ENCODE peak calls at places on chromosomes 5 and 9, in six cellular contexts. D, V, M, T, U and L are unnamed samples.

GRCh38 chr9:124697326-124698200 is 73.5 kb downstream of the NR6A1 start:
- DNase-seq in U (no peak), D (no peak), V (no peak), T (no peak), M (no peak), L (no peak)

GRCh38 chr5:14809369-14810144 is 62.0 kb downstream of the ANKH start:
- DNase-seq in V (peak), D (peak), U (peak), T (peak), M (no peak), L (peak)

GRCh38 chr5:89397096-89397495 is 514.1 kb upstream of the MEF2C start:
- DNase-seq in V (peak), M (no peak), U (no peak), T (no peak), D (no peak), L (no peak)

GRCh38 chr9:108618906-108619550 is 236.8 kb downstream of the ACTL7B start:
- DNase-seq in D (no peak), V (no peak), M (no peak), T (no peak), U (no peak), L (peak)

GRCh38 chr5:53448851-53449250 is 31.6 kb upstream of the FST start:
- DNase-seq in V (no peak), T (no peak), D (no peak), U (no peak), M (no peak), L (no peak)

GRCh38 chr5:170248172-170248571 is 15.4 kb downstream of the C5orf58 start:
- DNase-seq in M (no peak), T (no peak), D (no peak), V (no peak), U (no peak), L (no peak)

GRCh38 chr5:92147792-92148191 is 764.7 kb upstream of the ARRDC3 start:
- DNase-seq in M (no peak), D (no peak), U (no peak), T (no peak), V (no peak), L (no peak)

GRCh38 chr5:43997647-43998251 is 391.5 kb downstream of the FGF10 start:
- DNase-seq in V (peak), D (peak), M (no peak), U (no peak), T (no peak), L (peak)

GRCh38 chr9:127130661-127131538 is 8.5 kb upstream of the ANGPTL2 start:
- DNase-seq in T (peak), V (no peak), M (no peak), U (no peak), D (no peak), L (peak)

GRCh38 chr5:124660229-124661093 is 86.0 kb downstream of the ZNF608 start:
- DNase-seq in U (no peak), V (peak), M (no peak), D (no peak), T (no peak), L (peak)

GRCh38 chr5:173570321-173571090 is 45.9 kb downstream of the BOD1 start:
- DNase-seq in M (no peak), V (no peak), D (no peak), U (no peak), T (no peak), L (no peak)

GRCh38 chr9:112380771-112381181 is 868 bp downstream of the HSDL2 start:
- DNase-seq in D (no peak), U (no peak), M (no peak), T (no peak), V (no peak), L (no peak)

GRCh38 chr9:134662143-134662876 is 20.7 kb downstream of the COL5A1 start:
- DNase-seq in U (no peak), M (no peak), T (peak), D (no peak), V (no peak), L (peak)

GRCh38 chr5:59685131-59685530 is 208.4 kb downstream of the PDE4D start:
- DNase-seq in D (no peak), M (no peak), V (no peak), T (no peak), U (no peak), L (no peak)

GRCh38 chr9:35910613-35911488 is 1.6 kb downstream of the SPAAR start:
- DNase-seq in D (peak), V (peak), U (no peak), M (no peak), T (peak), L (peak)

GRCh38 chr9:129761293-129761900 is 8.6 kb upstream of the PTGES start:
- DNase-seq in D (no peak), T (peak), M (no peak), U (no peak), V (no peak), L (no peak)

GRCh38 chr5:125401724-125402622 is 655.5 kb upstream of the ZNF608 start:
- DNase-seq in M (no peak), T (peak), U (no peak), V (peak), D (no peak), L (no peak)

GRCh38 chr5:27093296-27093695 is 54.9 kb upstream of the CDH9 start:
- DNase-seq in D (no peak), V (no peak), U (no peak), M (no peak), T (no peak), L (no peak)

GRCh38 chr5:177994561-177995190 is 1.4 kb downstream of the PROP1 start:
- DNase-seq in M (no peak), T (no peak), D (no peak), U (no peak), V (no peak), L (no peak)

GRCh38 chr5:67416133-67416937 is 219.7 kb upstream of the CD180 start:
- DNase-seq in D (no peak), M (no peak), T (no peak), V (no peak), U (no peak), L (no peak)

GRCh38 chr9:15146121-15146820 is 160.7 kb downstream of the TTC39B start:
- DNase-seq in M (no peak), D (no peak), T (no peak), U (no peak), V (no peak), L (no peak)

GRCh38 chr5:157562111-157562581 is 13.4 kb downstream of the ADAM19 start:
- DNase-seq in U (no peak), T (no peak), D (no peak), V (no peak), M (no peak), L (peak)

GRCh38 chr5:141880961-141881801 is 3.0 kb upstream of the PCDH1 start:
- DNase-seq in U (no peak), V (no peak), M (no peak), T (no peak), D (no peak), L (no peak)

GRCh38 chr9:110089681-110090370 is 118.1 kb downstream of the C9orf152 start:
- DNase-seq in U (no peak), V (peak), D (no peak), M (no peak), T (peak), L (no peak)

GRCh38 chr9:120946259-120946658 is 19.7 kb upstream of the TRAF1 start:
- DNase-seq in M (no peak), V (no peak), D (no peak), T (no peak), U (no peak), L (no peak)

GRCh38 chr9:15618540-15619331 is 65.9 kb downstream of the CCDC171 start:
- DNase-seq in V (no peak), M (no peak), U (no peak), D (no peak), T (no peak), L (no peak)

GRCh38 chr5:72920690-72921089 is 35.2 kb upstream of the FCHO2 start:
- DNase-seq in D (peak), U (no peak), V (peak), M (no peak), T (no peak), L (no peak)

GRCh38 chr5:141349917-141350619 is at the start of gene PCDHGB1:
- DNase-seq in D (peak), T (peak), V (no peak), M (peak), U (no peak), L (peak)

GRCh38 chr9:90724112-90724511 is 77.5 kb upstream of the SYK start:
- DNase-seq in V (no peak), U (no peak), T (no peak), M (no peak), D (no peak), L (no peak)